ENCODE peak calls at places on chromosomes 11 and 22, in five cellular contexts. O, N, A, Z and L are unnamed samples.

GRCh38 chr22:50218996-50219727 is 18.4 kb downstream of the SELENOO start:
- DNase-seq in O (peak; percentile 68), N (peak; percentile 55), A (no peak), Z (peak; percentile 64), L (peak; percentile 95)

GRCh38 chr22:40721266-40721665 is 42.0 kb downstream of the MCHR1 start:
- DNase-seq in O (peak; percentile 63), N (no peak), A (no peak), Z (no peak), L (peak; percentile 37)

GRCh38 chr11:74647831-74648230 is 55.4 kb downstream of the POLD3 start:
- DNase-seq in O (no peak), N (no peak), A (no peak), Z (no peak), L (no peak)

GRCh38 chr11:82507288-82507687 is 226.4 kb downstream of the FAM181B start:
- DNase-seq in O (no peak), N (no peak), A (no peak), Z (no peak), L (no peak)

GRCh38 chr22:36563444-36563843 is 34.5 kb upstream of the EIF3D start:
- DNase-seq in O (no peak), N (no peak), A (no peak), Z (no peak), L (no peak)

GRCh38 chr11:15819679-15820286 is 536.6 kb downstream of the SOX6 start:
- DNase-seq in O (peak; percentile 69), N (no peak), A (peak; percentile 85), Z (peak; percentile 77), L (peak; percentile 72)

GRCh38 chr11:7899418-7899817 is 31.6 kb downstream of the OR10A6 start:
- DNase-seq in O (no peak), N (no peak), A (no peak), Z (no peak), L (no peak)

GRCh38 chr11:132913886-132914285 is 618.4 kb downstream of the OPCML start:
- DNase-seq in O (no peak), N (no peak), A (no peak), Z (no peak), L (no peak)

GRCh38 chr11:37630866-37631265 is 1032.8 kb upstream of the RAG2 start:
- DNase-seq in O (no peak), N (no peak), A (no peak), Z (no peak), L (no peak)

GRCh38 chr22:30596199-30596598 is 4.5 kb upstream of the PES1 start:
- DNase-seq in O (no peak), N (no peak), A (no peak), Z (no peak), L (no peak)

GRCh38 chr11:36738292-36738861 is 140.3 kb upstream of the RAG2 start:
- DNase-seq in O (no peak), N (no peak), A (no peak), Z (no peak), L (no peak)

GRCh38 chr11:13082588-13082987 is 73.5 kb downstream of the RASSF10 start:
- DNase-seq in O (no peak), N (no peak), A (no peak), Z (no peak), L (no peak)

GRCh38 chr22:48389916-48390315 is 1437.8 kb downstream of the BRD1 start:
- DNase-seq in O (no peak), N (no peak), A (no peak), Z (no peak), L (no peak)

GRCh38 chr22:46956498-46957215 is 194.2 kb downstream of the TBC1D22A start:
- DNase-seq in O (no peak), N (no peak), A (no peak), Z (no peak), L (no peak)

GRCh38 chr11:11416502-11416901 is 63.5 kb upstream of the CSNK2A3 start:
- DNase-seq in O (peak; percentile 31), N (peak; percentile 70), A (no peak), Z (no peak), L (no peak)

GRCh38 chr22:44975444-44976262 is 34.2 kb downstream of the PHF21B start:
- DNase-seq in O (peak; percentile 89), N (peak; percentile 69), A (peak; percentile 68), Z (peak; percentile 96), L (peak; percentile 98)

GRCh38 chr11:35474677-35475076 is 50.7 kb downstream of the PAMR1 start:
- DNase-seq in O (no peak), N (no peak), A (no peak), Z (no peak), L (no peak)

GRCh38 chr11:90525962-90526361 is 303.1 kb upstream of the CHORDC1 start:
- DNase-seq in O (no peak), N (no peak), A (no peak), Z (no peak), L (no peak)

GRCh38 chr11:106986673-106987072 is 31.6 kb downstream of the GUCY1A2 start:
- DNase-seq in O (peak; percentile 32), N (no peak), A (no peak), Z (no peak), L (no peak)

GRCh38 chr22:49014227-49015201 is 813.2 kb downstream of the BRD1 start:
- DNase-seq in O (no peak), N (no peak), A (no peak), Z (no peak), L (no peak)

GRCh38 chr11:72681226-72682153 is 7.3 kb upstream of the PDE2A start:
- DNase-seq in O (peak; percentile 51), N (no peak), A (no peak), Z (no peak), L (no peak)

GRCh38 chr22:30926706-30927105 is 41.9 kb downstream of the MORC2 start:
- DNase-seq in O (no peak), N (no peak), A (no peak), Z (no peak), L (no peak)

GRCh38 chr11:1749787-1750351 is 526 bp downstream of the IFITM10 start:
- DNase-seq in O (peak; percentile 98), N (peak; percentile 31), A (no peak), Z (no peak), L (no peak)

GRCh38 chr22:17164392-17165024 is 5.4 kb upstream of the HDHD5 start:
- DNase-seq in O (peak; percentile 22), N (no peak), A (no peak), Z (peak; percentile 21), L (peak; percentile 64)

GRCh38 chr11:128956401-128957203 is 13.9 kb upstream of the TP53AIP1 start:
- DNase-seq in O (peak; percentile 81), N (peak; percentile 57), A (peak; percentile 28), Z (no peak), L (peak; percentile 81)

GRCh38 chr11:84855846-84856245 is 771.3 kb downstream of the DLG2 start:
- DNase-seq in O (peak; percentile 72), N (peak; percentile 11), A (no peak), Z (no peak), L (no peak)

GRCh38 chr11:117934526-117935307 is 5.5 kb upstream of the TMPRSS13 start:
- DNase-seq in O (no peak), N (no peak), A (no peak), Z (no peak), L (no peak)

GRCh38 chr22:19596680-19597398 is 72.6 kb upstream of the CLDN5 start:
- DNase-seq in O (no peak), N (no peak), A (no peak), Z (no peak), L (no peak)